ENCODE peak calls at places on chromosomes 4 and X, in five cellular contexts. U, T, C, Z and X are unnamed samples.

GRCh38 chrX:71637848-71638247 is 19.5 kb upstream of the CXCR3 start:
- DNase-seq in T (peak; percentile 24), C (no peak), U (peak; percentile 43), Z (peak; percentile 68), X (no peak)

GRCh38 chr4:142815834-142816233 is 30.3 kb downstream of the INPP4B start:
- DNase-seq in Z (peak; percentile 91), T (no peak), U (peak; percentile 58), C (no peak), X (peak; percentile 60)

GRCh38 chrX:103918584-103919335 is 43.7 kb upstream of the TMSB15B start:
- DNase-seq in T (peak; percentile 75), U (peak; percentile 81), C (peak; percentile 70), Z (peak; percentile 74), X (no peak)

GRCh38 chr4:150302553-150302952 is 224.3 kb downstream of the DCLK2 start:
- DNase-seq in T (no peak), C (no peak), Z (peak; percentile 94), U (peak; percentile 96), X (peak; percentile 82)

GRCh38 chr4:10403633-10404445 is 53.4 kb downstream of the ZNF518B start:
- DNase-seq in C (peak; percentile 70), Z (peak; percentile 66), U (peak; percentile 6), T (peak; percentile 9), X (peak; percentile 5)

GRCh38 chrX:69503228-69503834 is 795 bp upstream of the NALF2 start:
- DNase-seq in U (no peak), T (peak; percentile 75), Z (no peak), C (peak; percentile 81), X (no peak)

GRCh38 chr4:55931833-55932232 is 16.9 kb upstream of the CEP135 start:
- DNase-seq in T (no peak), C (no peak), Z (peak; percentile 54), U (peak; percentile 66), X (no peak)

GRCh38 chrX:1316527-1316926 is 20.1 kb upstream of the IL3RA start:
- DNase-seq in Z (no peak), C (no peak), T (no peak), U (no peak), X (no peak)

GRCh38 chr4:878796-879729 is 53.1 kb downstream of the GAK start:
- DNase-seq in C (no peak), U (no peak), T (no peak), Z (no peak), X (no peak)

GRCh38 chr4:94208918-94209317 is 1.3 kb downstream of the SMARCAD1 start:
- DNase-seq in Z (peak; percentile 6), U (no peak), T (peak; percentile 17), C (no peak), X (no peak)

GRCh38 chrX:119073911-119074310 is 1.1 kb downstream of the CT47C1 start:
- DNase-seq in U (no peak), Z (no peak), T (no peak), C (no peak), X (no peak)

GRCh38 chrX:21374163-21374993 is at the start of gene CNKSR2:
- DNase-seq in T (no peak), C (peak; percentile 74), U (peak; percentile 28), Z (peak; percentile 50), X (no peak)

GRCh38 chr4:55337944-55338343 is 8.1 kb upstream of the SRD5A3 start:
- DNase-seq in Z (no peak), C (no peak), T (no peak), U (no peak), X (no peak)

GRCh38 chrX:39073131-39073530 is 271.9 kb downstream of the MID1IP1 start:
- DNase-seq in Z (no peak), C (no peak), U (no peak), T (no peak), X (no peak)

GRCh38 chr4:158090323-158090722 is 82.5 kb downstream of the GASK1B start:
- DNase-seq in T (no peak), Z (peak; percentile 3), C (no peak), U (no peak), X (no peak)
- H3K4me3 ChIP-seq in T (no peak overlapping the region), Z (no peak overlapping the region), C (no peak overlapping the region), U (peak overlapping the region; percentile 19), X (no peak overlapping the region)

DNA sequence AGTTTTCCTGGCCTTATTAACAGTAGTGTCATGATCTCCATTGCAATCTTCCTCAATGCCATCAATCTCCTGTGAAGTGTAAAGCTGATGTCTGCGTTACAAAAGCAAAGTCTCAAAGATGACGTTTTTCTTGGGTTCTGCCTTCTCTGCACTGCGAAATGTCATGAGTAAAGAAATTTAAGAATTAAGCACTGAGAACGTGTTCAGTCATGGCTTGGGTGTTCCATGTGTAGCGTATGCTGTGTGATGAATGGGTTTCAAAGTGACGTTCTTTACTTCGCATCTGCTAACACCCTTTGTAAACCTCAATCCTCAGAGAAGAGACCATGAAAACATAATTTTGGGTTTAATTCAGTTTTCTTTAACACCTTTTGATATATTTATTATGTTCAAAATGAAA is 1.0 kb downstream of the NAP1L5 start:
- DNase-seq in Z (peak; percentile 54), U (no peak), T (no peak), C (no peak), X (no peak)
- H3K4me3 ChIP-seq in Z (peak overlapping the region; percentile 79), U (peak overlapping the region; percentile 78), T (no peak overlapping the region), C (peak overlapping the region; percentile 59), X (peak overlapping the region; percentile 68)

DNA sequence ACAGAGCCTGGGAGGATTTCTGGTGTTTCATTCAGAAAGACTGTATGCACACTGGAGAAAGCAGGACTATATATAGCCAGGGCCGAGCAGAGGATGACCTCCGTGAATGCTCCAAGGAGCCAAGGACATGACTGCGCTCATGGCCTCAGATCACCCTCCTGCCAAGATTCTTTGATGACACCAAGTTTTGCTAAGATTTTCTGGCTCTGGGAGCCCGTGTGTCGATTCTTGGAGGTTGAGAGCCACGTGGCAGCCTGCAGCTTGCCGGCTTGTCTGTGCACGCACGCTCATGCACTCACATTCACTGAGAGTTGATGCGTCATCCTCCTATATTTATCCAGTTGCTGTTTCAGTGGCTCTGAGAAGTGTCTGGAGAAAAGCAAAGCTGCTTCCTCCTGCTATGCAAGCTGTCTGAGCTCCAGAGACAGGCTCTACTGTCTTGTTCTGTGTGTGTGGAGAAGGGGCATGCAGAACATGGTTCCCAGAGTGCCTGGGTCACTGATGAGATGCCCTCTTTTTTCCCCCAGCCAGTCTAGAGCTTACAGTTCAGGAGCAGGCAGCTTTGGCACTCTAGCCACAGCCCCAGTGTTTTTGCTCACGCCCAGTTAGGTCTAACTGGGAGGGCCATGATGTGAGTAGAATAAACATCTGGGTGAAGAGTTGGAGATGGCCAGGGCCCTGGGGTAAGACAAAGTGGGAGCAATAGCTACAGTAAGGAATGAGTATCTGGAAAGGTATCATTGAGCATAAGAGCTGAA is 64.9 kb upstream of the SCOC start:
- DNase-seq in C (no peak), T (no peak), Z (peak; percentile 100), U (peak; percentile 92), X (no peak)
- H3K4me3 ChIP-seq in C (no peak overlapping the region), T (no peak overlapping the region), Z (peak overlapping the region; percentile 39), U (peak overlapping the region; percentile 52), X (no peak overlapping the region)

DNA sequence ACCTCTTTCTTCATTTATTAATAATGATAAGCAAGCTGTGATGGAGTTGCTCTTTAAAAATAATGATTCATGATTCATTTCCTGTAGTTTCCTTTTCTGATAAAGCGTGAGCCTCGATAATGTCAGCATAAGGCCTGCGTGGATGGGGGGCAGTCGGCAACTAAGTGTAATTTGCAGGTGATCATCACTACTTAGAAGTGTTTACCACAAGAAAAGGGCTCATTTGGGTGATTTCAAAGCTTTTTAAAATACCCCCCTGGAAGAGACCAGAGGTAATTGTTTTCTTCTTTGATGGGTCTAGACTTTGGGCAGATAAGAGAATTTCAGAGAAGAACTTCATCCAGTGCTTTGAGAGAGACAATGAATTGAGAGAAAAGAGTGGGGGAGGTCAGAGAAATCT is 170.8 kb upstream of the PPP1R2C start:
- DNase-seq in Z (no peak), C (no peak), U (no peak), T (no peak), X (no peak)
- H3K4me3 ChIP-seq in Z (no peak overlapping the region), C (no peak overlapping the region), U (no peak overlapping the region), T (no peak overlapping the region), X (no peak overlapping the region)

GRCh38 chr4:153438916-153439756 is 27.0 kb upstream of the TMEM131L start:
- DNase-seq in C (no peak), T (peak; percentile 81), Z (no peak), U (no peak), X (no peak)
- H3K4me3 ChIP-seq in C (no peak overlapping the region), T (peak overlapping the region; percentile 67), Z (no peak overlapping the region), U (no peak overlapping the region), X (no peak overlapping the region)

DNA sequence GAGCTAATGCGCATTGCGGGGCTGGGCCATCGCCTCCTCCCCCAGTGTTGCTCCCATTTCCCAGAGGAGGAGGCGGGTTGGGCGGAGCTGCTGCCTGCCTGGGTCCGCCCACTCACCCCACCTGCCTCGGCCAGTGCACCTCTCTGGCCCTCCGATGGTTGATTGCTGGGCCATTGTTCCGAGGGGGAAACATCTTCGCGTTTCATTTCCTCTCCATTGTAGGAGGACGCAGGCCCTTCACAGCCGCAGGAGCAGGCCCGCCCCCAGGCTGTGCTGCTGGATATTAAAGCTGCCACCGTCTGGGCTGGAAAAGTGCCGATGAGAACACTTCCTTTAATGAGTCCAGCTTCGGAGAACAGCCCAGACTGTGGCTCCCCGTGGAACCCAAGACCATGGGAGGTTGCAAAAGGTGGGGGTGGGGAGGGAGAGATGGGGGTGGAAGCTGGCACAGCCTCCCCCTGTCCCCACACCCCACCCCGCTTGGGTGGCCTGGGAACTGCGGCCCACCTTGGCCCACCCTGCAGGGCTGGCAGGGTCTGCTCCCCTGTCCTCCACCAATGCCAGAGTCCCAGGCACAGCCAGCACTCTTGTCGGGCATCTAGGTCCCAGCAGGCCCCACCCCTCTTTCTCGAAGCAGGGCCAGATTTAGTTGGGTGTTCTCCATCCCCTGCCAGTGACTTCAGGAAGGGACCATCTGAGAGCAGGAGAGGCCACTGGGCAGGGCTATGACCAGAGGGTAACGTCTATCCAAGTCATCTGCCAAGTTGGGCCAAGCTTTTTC is 96.6 kb downstream of the ADRA2C start:
- DNase-seq in T (no peak), U (no peak), C (peak; percentile 94), Z (no peak), X (no peak)
- H3K4me3 ChIP-seq in T (no peak overlapping the region), U (no peak overlapping the region), C (peak overlapping the region; percentile 59), Z (no peak overlapping the region), X (no peak overlapping the region)